ENCODE peak calls at places on chromosome 3, in five cellular contexts. X, N, H, Y and V are unnamed samples.

GRCh38 chr3:15015456-15015855 is 49.7 kb downstream of the MRPS25 start:
- DNase-seq in X (no peak), Y (no peak), H (no peak), N (peak), V (no peak)

GRCh38 chr3:62211675-62212429 is 161.5 kb downstream of the FEZF2 start:
- DNase-seq in H (no peak), N (peak), X (peak), Y (no peak), V (peak)

GRCh38 chr3:167559922-167560321 is 86.1 kb upstream of the SERPINI2 start:
- DNase-seq in Y (no peak), H (no peak), X (no peak), N (no peak), V (no peak)

GRCh38 chr3:183447206-183448001 is 19.0 kb upstream of the MCF2L2 start:
- DNase-seq in N (peak), X (peak), H (peak), Y (peak), V (peak)

GRCh38 chr3:7581831-7582230 is 720.9 kb downstream of the GRM7 start:
- DNase-seq in H (no peak), N (no peak), Y (no peak), X (no peak), V (no peak)

GRCh38 chr3:122912772-122913538 is 114.6 kb downstream of the SEMA5B start:
- DNase-seq in N (no peak), Y (no peak), X (no peak), H (no peak), V (peak)

GRCh38 chr3:188064831-188065493 is 89.0 kb upstream of the LPP start:
- DNase-seq in H (peak), Y (no peak), N (no peak), X (no peak), V (no peak)

GRCh38 chr3:127536818-127537810 is 53.4 kb downstream of the TPRA1 start:
- DNase-seq in H (no peak), X (no peak), N (no peak), Y (no peak), V (peak)

GRCh38 chr3:67228136-67228535 is 230.0 kb downstream of the KBTBD8 start:
- DNase-seq in Y (no peak), H (no peak), N (no peak), X (no peak), V (no peak)

GRCh38 chr3:72380193-72380592 is 468.1 kb downstream of the SHQ1 start:
- DNase-seq in N (no peak), Y (no peak), X (no peak), H (no peak), V (no peak)

GRCh38 chr3:25906132-25906906 is 116.4 kb downstream of the OXSM start:
- DNase-seq in X (no peak), N (no peak), Y (no peak), H (no peak), V (peak)

GRCh38 chr3:46442591-46443530 is 21.8 kb downstream of the LTF start:
- DNase-seq in Y (no peak), N (no peak), X (peak), H (peak), V (peak)

GRCh38 chr3:21893250-21893649 is 142.2 kb upstream of the ZNF385D start:
- DNase-seq in H (no peak), X (no peak), N (no peak), Y (no peak), V (no peak)

GRCh38 chr3:39664931-39665330 is 144.5 kb upstream of the MYRIP start:
- DNase-seq in N (no peak), X (no peak), Y (no peak), H (no peak), V (no peak)

GRCh38 chr3:39671600-39671999 is 137.8 kb upstream of the MYRIP start:
- DNase-seq in N (no peak), X (no peak), Y (no peak), H (no peak), V (no peak)

GRCh38 chr3:39665441-39665840 is 144.0 kb upstream of the MYRIP start:
- DNase-seq in X (no peak), N (no peak), Y (no peak), H (no peak), V (no peak)

GRCh38 chr3:39671116-39671515 is 138.3 kb upstream of the MYRIP start:
- DNase-seq in Y (no peak), N (no peak), H (no peak), X (no peak), V (no peak)

GRCh38 chr3:39668420-39668819 is 141.0 kb upstream of the MYRIP start:
- DNase-seq in Y (no peak), X (peak), N (peak), H (peak), V (peak)
- TF ChIP-seq JUNB in Y (no peak), X (no peak), N (no peak), H (no peak), V (no peak)

DNA sequence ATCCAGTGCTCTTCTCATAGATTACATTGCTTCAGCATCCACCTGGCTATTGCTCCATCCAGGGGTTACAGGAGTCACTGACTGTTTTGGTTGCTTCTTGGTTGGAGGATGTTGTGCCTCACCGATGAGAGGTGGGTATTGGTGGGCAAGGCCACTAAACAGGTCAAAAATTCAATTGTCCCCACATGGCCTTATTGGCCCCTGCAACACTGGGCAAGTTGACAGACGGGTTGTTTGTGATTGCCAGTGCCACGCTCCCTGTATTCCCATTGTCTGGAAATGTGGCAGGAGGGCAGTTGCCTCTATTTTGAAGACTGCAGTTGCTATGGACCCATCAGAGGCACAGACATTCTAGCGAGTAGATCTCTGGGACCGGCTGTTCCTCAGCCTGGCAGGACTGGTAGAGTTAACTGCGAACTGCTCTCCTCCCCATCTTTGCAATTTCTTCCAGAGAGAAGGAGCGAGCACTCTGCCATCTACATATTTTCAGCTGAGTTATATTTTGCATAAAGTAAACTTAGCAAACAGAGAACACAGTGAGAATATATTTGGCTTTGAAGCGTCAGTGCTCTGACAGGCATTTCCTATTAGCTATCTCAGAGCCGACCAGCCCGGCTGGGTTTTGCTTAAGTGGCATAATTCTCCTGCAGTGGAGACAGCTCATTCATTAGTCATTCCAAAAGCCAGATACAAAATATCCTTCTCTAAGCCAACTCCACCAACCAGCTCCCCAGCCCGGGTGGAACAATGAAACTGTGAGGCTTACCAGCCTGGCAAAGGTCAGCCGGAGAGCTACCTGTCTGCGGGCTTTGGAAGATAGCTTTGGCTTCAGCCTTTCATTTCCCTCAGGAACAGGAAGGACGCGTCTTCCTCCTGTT is 26.0 kb upstream of the MAGEF1 start:
- DNase-seq in X (no peak), H (no peak), N (no peak), Y (no peak), V (no peak)
- TF ChIP-seq CTCF in X (no peak), H (no peak), N (no peak), Y (no peak), V (no peak)

DNA sequence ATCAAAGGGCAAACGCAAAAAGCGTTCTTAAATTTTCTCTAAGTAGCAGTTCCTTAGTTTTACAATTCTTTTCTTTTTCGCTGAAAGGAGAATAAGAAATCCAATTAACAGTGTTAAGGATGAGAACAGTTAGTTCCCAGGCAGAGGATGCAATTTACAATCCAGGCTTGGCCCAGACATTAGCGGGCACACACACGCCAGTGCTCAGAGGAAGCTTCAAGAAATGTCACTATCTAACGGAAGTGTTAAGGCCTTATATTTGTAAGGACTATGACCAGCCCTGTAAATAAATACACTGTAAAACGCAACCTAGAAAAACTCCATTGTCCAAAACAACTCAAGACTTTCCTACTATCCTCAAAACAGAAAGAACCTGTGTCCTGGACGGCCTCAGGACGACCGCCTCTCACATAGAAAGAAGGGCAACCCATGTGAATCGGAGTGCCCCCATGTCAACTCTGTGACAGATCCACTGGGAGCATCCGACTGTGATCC is 1.3 kb downstream of the ACAP2 start:
- DNase-seq in X (peak), H (peak), Y (no peak), N (no peak), V (no peak)
- TF ChIP-seq JUNB in X (no peak), H (no peak), Y (no peak), N (no peak), V (no peak)

DNA sequence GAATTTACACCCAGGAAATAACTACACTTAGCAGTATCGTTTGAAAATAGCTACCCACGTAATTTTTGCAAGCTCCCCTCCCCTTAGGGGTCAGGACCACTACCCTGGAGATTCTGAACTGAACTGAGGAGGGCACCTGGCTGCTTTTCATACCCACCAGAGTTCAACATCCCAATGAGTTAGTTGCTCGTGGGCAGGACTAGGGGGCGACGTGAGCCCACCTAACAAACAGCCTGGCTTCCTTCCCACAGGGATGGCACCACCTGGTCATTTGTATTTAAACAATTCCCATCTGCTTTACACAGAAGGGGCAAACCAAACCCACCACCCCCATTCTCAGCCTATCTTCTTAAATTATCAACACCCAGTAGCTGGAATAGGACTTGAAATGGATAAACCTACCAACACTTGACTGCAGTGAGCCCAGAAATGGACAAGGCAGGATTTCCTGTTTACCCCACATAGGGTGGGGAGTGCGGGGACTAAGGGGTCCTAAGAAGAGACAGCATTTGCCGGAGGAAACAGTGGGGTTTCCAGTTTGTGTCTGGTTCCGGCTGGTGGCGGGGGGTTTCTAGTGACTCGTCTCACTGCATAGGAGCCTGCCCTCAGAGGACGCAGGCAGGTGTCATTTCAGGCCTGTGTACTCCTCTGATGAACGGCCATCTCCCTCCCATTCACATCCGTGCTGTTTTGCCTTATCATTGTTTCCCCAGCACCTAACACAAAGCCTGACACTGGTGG is 11.6 kb upstream of the VGLL4 start:
- DNase-seq in Y (no peak), N (no peak), X (peak), H (no peak), V (peak)
- TF ChIP-seq CTCF in Y (peak), N (peak), X (peak), H (peak), V (peak)

DNA sequence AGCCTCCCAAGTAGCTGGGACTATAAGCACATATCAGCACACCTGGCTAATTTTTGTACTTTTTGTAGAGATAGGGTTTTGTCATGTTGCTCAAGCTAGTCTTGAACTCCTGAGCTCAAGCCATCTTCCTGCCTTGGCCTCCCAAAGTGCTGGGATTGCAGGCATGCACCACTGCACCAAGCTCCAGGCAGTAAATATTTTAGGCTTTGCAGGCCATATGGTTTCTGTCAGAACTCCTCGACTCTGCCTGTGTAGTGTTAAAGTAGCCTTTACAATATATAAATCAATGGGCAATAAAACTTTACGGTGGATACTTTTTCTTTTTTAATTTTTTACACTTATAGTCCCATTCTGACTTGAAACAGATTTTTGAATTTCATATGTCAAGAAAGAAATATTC is 41.6 kb downstream of the DAG1 start:
- DNase-seq in H (no peak), Y (no peak), X (no peak), N (no peak), V (no peak)
- TF ChIP-seq JUNB in H (no peak), Y (no peak), X (no peak), N (no peak), V (no peak)

DNA sequence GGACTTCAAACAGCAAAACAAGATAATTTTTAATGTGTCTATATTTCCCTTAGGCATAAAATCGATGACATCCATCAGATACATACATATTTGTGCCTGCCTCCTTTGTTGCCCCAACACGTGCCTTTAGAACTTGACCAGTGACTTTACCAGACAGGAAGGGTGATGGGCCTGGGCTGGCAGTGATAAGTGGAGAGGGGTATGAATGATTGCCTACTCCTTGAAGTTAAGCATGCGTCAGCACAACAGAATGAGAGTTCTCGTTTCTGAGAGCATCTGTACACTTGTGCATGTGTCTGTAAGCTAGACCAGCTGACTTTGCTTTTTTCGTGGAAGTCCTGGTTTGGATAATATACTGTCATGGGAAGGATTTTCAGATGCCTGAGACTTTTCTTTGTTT is 54.9 kb upstream of the COL6A6 start:
- DNase-seq in X (no peak), N (no peak), H (no peak), Y (no peak), V (no peak)
- TF ChIP-seq CTCF in X (no peak), N (no peak), H (no peak), Y (no peak), V (no peak)

GRCh38 chr3:147589016-147589415 is 179.9 kb downstream of the ZIC1 start:
- DNase-seq in H (no peak), N (no peak), X (no peak), Y (no peak), V (no peak)
- TF ChIP-seq JUNB in H (no peak), N (no peak), X (no peak), Y (no peak), V (no peak)